ENCODE peak calls at places on chromosome 20, in nine cellular contexts. K, H, M, G, U, D, N, T and A are unnamed samples.

GRCh38 chr20:22617160-22617559 is 32.8 kb upstream of the FOXA2 start:
- DNase-seq in K (no peak), H (peak), M (no peak), G (peak), U (no peak), D (no peak), N (no peak), T (peak), A (no peak)

GRCh38 chr20:56422131-56422823 is 10.2 kb downstream of the CASS4 start:
- DNase-seq in K (no peak), H (no peak), M (peak), G (no peak), U (no peak), D (peak), N (no peak), T (peak), A (peak)

GRCh38 chr20:45470262-45470931 is 844 bp downstream of the WFDC2 start:
- DNase-seq in K (peak), H (peak), M (no peak), G (peak), U (no peak), D (no peak), N (peak), T (peak), A (no peak)

GRCh38 chr20:59750209-59750840 is 146.0 kb downstream of the PHACTR3 start:
- DNase-seq in K (no peak), H (no peak), M (no peak), G (no peak), U (no peak), D (no peak), N (no peak), T (no peak), A (no peak)

GRCh38 chr20:51725584-51726176 is 42.5 kb downstream of the ATP9A start:
- DNase-seq in K (no peak), H (no peak), M (no peak), G (no peak), U (no peak), D (no peak), N (no peak), T (peak), A (no peak)

GRCh38 chr20:36366623-36367369 is 60.7 kb downstream of the DLGAP4 start:
- DNase-seq in K (no peak), H (no peak), M (no peak), G (no peak), U (no peak), D (no peak), N (no peak), T (no peak), A (no peak)

GRCh38 chr20:23397961-23398360 is 23.3 kb downstream of the NAPB start:
- DNase-seq in K (no peak), H (no peak), M (peak), G (no peak), U (no peak), D (no peak), N (no peak), T (peak), A (no peak)

GRCh38 chr20:64139200-64140081 is 24.8 kb upstream of the MYT1 start:
- DNase-seq in K (peak), H (no peak), M (no peak), G (peak), U (no peak), D (no peak), N (peak), T (no peak), A (no peak)

GRCh38 chr20:24607402-24607801 is 138.0 kb downstream of the SYNDIG1 start:
- DNase-seq in K (no peak), H (no peak), M (no peak), G (no peak), U (no peak), D (no peak), N (no peak), T (no peak), A (no peak)

GRCh38 chr20:51611625-51611890 is 69.0 kb upstream of the NFATC2 start:
- DNase-seq in K (no peak), H (no peak), M (no peak), G (no peak), U (no peak), D (no peak), N (no peak), T (no peak), A (no peak)

GRCh38 chr20:13953227-13953626 is 37.2 kb downstream of the SEL1L2 start:
- DNase-seq in K (no peak), H (no peak), M (no peak), G (no peak), U (no peak), D (no peak), N (no peak), T (no peak), A (no peak)

GRCh38 chr20:11457476-11457875 is 460.2 kb upstream of the BTBD3 start:
- DNase-seq in K (no peak), H (no peak), M (no peak), G (no peak), U (no peak), D (peak), N (no peak), T (no peak), A (no peak)

DNA sequence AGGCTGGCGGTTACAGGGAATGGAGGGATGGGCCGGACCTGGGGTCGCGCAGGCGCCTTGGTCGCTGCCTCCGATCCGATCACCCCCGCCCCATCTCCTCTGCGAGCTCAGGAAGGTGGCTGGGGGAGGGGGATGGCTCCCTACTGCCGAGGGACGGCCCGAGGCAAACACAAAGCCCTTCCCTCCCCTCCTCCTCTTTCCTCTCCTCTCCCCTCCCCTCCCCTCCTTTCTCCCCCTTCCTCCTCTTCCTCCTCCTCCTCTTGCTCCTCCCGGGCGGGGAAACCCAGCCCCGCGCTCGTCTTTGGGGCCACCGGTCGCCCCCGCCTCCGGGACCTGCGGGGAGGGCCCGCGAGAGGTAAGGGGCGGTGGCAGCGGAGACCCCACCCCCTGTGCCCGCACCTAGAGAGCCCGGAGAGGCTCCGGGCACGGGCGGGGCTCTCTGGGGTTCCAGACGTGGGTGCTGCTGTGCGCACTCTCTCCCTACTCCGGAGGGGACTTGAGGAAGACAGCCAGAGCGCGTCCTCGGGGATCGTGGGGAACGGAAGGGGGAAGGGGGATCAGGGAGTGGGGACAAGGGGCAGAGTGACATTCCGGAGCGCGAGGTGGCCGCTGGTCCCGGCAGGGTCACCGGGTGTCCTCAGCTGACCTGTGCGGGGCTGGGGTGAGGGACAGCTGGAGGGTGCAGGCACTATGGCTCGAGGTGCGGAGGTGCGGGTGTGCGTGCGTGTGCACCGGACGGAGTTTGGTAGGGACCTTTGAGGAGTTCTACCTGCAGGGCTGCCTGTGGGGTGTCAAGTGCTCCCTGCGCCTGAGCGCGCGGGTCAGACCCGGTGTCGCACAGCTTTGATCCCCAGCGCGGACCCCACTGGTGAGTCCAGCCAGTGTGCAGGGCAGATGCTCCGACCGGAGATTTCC is at the start of gene RIN2:
- DNase-seq in K (peak), H (peak), M (peak), G (peak), U (no peak), D (no peak), N (peak), T (peak), A (peak)
- H3K4me3 ChIP-seq in K (peak), H (peak), M (peak), G (peak), U (no peak), D (peak), N (peak), T (peak), A (peak)

GRCh38 chr20:61633004-61633403 is 380.9 kb downstream of the CDH4 start:
- DNase-seq in K (no peak), H (no peak), M (no peak), G (no peak), U (no peak), D (no peak), N (no peak), T (no peak), A (no peak)

GRCh38 chr20:61636531-61637116 is 384.6 kb downstream of the CDH4 start:
- DNase-seq in K (no peak), H (no peak), M (no peak), G (no peak), U (no peak), D (no peak), N (no peak), T (no peak), A (no peak)

GRCh38 chr20:61634376-61634775 is 382.3 kb downstream of the CDH4 start:
- DNase-seq in K (no peak), H (no peak), M (no peak), G (no peak), U (no peak), D (no peak), N (no peak), T (no peak), A (no peak)

GRCh38 chr20:61639200-61639599 is 387.1 kb downstream of the CDH4 start:
- DNase-seq in K (no peak), H (no peak), M (peak), G (no peak), U (no peak), D (peak), N (no peak), T (peak), A (no peak)

DNA sequence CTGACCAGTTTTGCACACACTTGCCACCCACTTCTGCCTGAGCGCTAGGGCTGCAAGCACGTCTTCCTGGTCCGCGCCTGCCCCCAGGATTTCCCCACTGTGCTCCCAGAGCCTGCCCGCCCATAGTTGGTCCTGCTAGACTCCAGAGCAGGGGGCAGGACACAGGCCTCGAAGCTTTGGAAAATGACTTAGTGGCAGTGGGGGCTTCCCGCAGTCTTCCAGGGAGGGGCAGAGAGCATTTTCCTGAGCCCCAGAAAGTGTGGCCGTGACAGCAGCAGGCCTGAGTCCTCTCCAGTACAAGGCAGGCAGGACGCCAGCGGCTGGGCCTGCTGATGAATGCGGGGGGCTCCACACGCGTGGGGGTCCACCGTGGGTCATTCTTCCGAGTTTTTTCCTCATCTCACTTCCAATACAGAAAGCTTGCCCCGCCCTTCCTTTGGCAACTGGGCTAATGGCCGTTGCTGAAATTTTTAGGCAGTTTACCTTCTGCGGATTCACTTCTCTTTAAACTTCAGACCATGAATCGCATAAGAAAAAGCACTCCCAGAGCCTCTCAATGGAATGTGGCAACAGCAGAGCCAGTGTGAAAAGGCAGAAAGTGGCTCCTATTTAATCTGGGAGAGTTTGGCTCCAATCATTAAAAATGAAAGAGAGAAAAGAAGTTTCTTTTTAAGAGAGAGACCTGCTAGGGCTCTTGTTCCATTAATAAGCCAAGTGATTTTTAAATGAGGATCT is 383.8 kb downstream of the CDH4 start:
- DNase-seq in K (no peak), H (no peak), M (no peak), G (no peak), U (no peak), D (no peak), N (no peak), T (no peak), A (no peak)
- H3K4me3 ChIP-seq in K (no peak), H (no peak), M (no peak), G (no peak), U (no peak), D (no peak), N (no peak), T (no peak), A (no peak)

DNA sequence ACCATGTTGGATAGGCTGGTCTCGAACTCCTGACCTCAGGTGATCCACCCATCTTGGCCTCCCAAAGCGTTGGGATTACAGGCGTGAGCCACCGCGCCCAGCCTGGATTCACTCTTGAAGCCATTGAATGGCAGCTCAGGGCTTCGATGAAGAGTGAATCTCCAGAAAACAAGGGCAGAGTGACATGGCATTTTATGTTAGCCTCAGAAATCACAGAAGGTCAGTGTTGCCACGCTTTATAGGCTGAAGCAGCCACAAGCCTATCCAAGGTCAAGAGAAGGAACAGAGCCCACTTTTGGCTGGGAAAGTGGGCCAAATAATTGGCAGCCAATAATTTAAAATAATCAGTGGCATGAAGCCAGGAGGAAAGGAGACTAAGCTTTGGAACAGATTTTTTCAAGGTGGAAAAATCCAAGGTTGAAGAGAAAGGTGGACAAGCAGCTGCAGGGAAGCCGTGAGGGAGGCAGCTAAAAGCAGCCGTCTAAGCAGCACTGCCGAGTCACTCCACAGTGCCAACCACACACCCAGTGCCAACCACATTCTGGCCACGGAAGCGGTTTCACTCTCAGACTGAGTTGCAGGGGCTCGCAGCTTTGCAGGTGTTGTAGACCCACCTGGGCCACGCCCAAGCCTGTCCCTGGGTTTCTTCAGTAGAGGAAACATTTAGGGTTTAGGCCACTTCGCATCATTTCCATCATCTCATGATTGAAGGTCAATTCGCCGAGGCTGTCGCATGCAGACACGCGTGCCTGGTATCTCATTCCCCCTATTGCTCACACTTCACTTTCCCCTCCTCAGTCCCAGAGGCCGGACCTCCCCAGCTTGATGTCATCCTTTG is 17.4 kb upstream of the AVP start:
- DNase-seq in K (peak), H (no peak), M (no peak), G (no peak), U (peak), D (no peak), N (no peak), T (no peak), A (no peak)
- H3K4me3 ChIP-seq in K (no peak), H (no peak), M (no peak), G (no peak), U (peak), D (no peak), N (no peak), T (no peak), A (no peak)

GRCh38 chr20:58388028-58388601 is 914 bp upstream of the VAPB start:
- DNase-seq in K (no peak), H (no peak), M (no peak), G (no peak), U (no peak), D (no peak), N (no peak), T (no peak), A (no peak)
- H3K4me3 ChIP-seq in K (peak), H (no peak), M (peak), G (peak), U (no peak), D (no peak), N (peak), T (peak), A (no peak)

GRCh38 chr20:33798444-33798843 is 12.7 kb upstream of the CHMP4B start:
- DNase-seq in K (no peak), H (peak), M (no peak), G (no peak), U (no peak), D (no peak), N (no peak), T (no peak), A (no peak)

GRCh38 chr20:33791959-33792597 is 19.1 kb upstream of the CHMP4B start:
- DNase-seq in K (peak), H (peak), M (peak), G (peak), U (peak), D (no peak), N (no peak), T (peak), A (no peak)

GRCh38 chr20:33796263-33796906 is 14.8 kb upstream of the CHMP4B start:
- DNase-seq in K (no peak), H (peak), M (no peak), G (peak), U (no peak), D (no peak), N (no peak), T (peak), A (no peak)

GRCh38 chr20:33793011-33793931 is 17.9 kb upstream of the CHMP4B start:
- DNase-seq in K (peak), H (no peak), M (no peak), G (peak), U (no peak), D (peak), N (no peak), T (no peak), A (no peak)

GRCh38 chr20:33796907-33797544 is 14.1 kb upstream of the CHMP4B start:
- DNase-seq in K (no peak), H (peak), M (no peak), G (no peak), U (no peak), D (no peak), N (no peak), T (peak), A (no peak)
- H3K4me3 ChIP-seq in K (no peak), H (no peak), M (no peak), G (no peak), U (no peak), D (no peak), N (no peak), T (no peak), A (no peak)

DNA sequence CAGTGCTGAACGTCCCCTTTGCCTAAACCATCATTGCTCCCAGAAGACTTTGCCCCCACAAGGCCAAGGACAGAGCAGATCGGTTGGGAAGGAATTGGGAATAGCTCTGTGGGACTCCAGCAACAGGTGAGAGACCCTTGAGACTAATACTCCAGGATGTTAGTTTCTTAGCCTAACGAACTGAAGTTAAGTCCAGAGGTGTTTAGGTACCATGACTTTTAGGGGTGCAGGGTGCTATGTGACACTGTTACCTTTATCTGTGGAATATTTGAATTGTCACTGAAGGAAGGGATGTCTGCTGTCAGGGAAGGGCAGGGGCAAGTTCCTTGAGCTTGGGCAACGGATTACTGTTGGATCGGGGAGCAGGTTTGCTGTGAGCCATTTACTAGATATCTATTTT is 1.9 kb downstream of the BLCAP start:
- DNase-seq in K (no peak), H (peak), M (no peak), G (no peak), U (no peak), D (no peak), N (no peak), T (no peak), A (no peak)
- H3K4me3 ChIP-seq in K (peak), H (no peak), M (peak), G (peak), U (no peak), D (peak), N (no peak), T (peak), A (peak)

GRCh38 chr20:43722153-43722505 is 4.7 kb downstream of the GTSF1L start:
- DNase-seq in K (no peak), H (no peak), M (no peak), G (no peak), U (peak), D (no peak), N (no peak), T (no peak), A (no peak)
- H3K4me3 ChIP-seq in K (no peak), H (no peak), M (no peak), G (no peak), U (peak), D (no peak), N (no peak), T (no peak), A (no peak)